ENCODE peak calls at places on chromosome 11, in five cellular contexts. One of them, this sample, is unnamed.

GRCh38 chr11:73387594-73388021 is 11.4 kb downstream of the RELT start:
- DNase-seq in adrenal gland: no peak
- DNase-seq in endothelial cell of umbilical vein: no peak
- DNase-seq in body of pancreas: no peak
- DNase-seq in ovary: no peak
- DNase-seq in this sample: no peak

GRCh38 chr11:3723014-3723708 is 52.0 kb upstream of the CHRNA10 start:
- DNase-seq in endothelial cell of umbilical vein: peak; percentile 21
- DNase-seq in body of pancreas: no peak
- DNase-seq in adrenal gland: no peak
- DNase-seq in ovary: no peak
- DNase-seq in this sample: peak; percentile 43

GRCh38 chr11:22044126-22044525 is 148.8 kb upstream of the ANO5 start:
- DNase-seq in ovary: no peak
- DNase-seq in endothelial cell of umbilical vein: no peak
- DNase-seq in body of pancreas: no peak
- DNase-seq in adrenal gland: no peak
- DNase-seq in this sample: no peak

GRCh38 chr11:124078591-124078990 is 36.7 kb upstream of the VWA5A start:
- DNase-seq in ovary: no peak
- DNase-seq in body of pancreas: no peak
- DNase-seq in adrenal gland: no peak
- DNase-seq in endothelial cell of umbilical vein: no peak
- DNase-seq in this sample: no peak

GRCh38 chr11:113372317-113372716 is 15.3 kb upstream of the ANKK1 start:
- DNase-seq in body of pancreas: no peak
- DNase-seq in ovary: no peak
- DNase-seq in endothelial cell of umbilical vein: peak; percentile 5
- DNase-seq in adrenal gland: no peak
- DNase-seq in this sample: no peak

GRCh38 chr11:68461284-68461861 is 821 bp downstream of the PPP6R3 start:
- DNase-seq in body of pancreas: no peak
- DNase-seq in ovary: no peak
- DNase-seq in endothelial cell of umbilical vein: peak; percentile 49
- DNase-seq in adrenal gland: no peak
- DNase-seq in this sample: no peak

GRCh38 chr11:73516080-73516479 is 81.8 kb downstream of the FAM168A start:
- DNase-seq in ovary: no peak
- DNase-seq in adrenal gland: no peak
- DNase-seq in body of pancreas: no peak
- DNase-seq in endothelial cell of umbilical vein: no peak
- DNase-seq in this sample: no peak

GRCh38 chr11:102414559-102414958 is 38.0 kb downstream of the TMEM123 start:
- DNase-seq in ovary: no peak
- DNase-seq in adrenal gland: no peak
- DNase-seq in body of pancreas: no peak
- DNase-seq in endothelial cell of umbilical vein: no peak
- DNase-seq in this sample: no peak

GRCh38 chr11:111387318-111387863 is 8.3 kb upstream of the POU2AF1 start:
- DNase-seq in body of pancreas: peak; percentile 98
- DNase-seq in endothelial cell of umbilical vein: no peak
- DNase-seq in adrenal gland: peak; percentile 84
- DNase-seq in ovary: no peak
- DNase-seq in this sample: no peak

GRCh38 chr11:12289667-12290476 is 87.5 kb upstream of the PARVA start:
- DNase-seq in adrenal gland: no peak
- DNase-seq in body of pancreas: no peak
- DNase-seq in ovary: no peak
- DNase-seq in endothelial cell of umbilical vein: no peak
- DNase-seq in this sample: peak; percentile 36

GRCh38 chr11:35978891-35979290 is 35.0 kb downstream of the LDLRAD3 start:
- DNase-seq in endothelial cell of umbilical vein: peak; percentile 76
- DNase-seq in ovary: no peak
- DNase-seq in adrenal gland: no peak
- DNase-seq in body of pancreas: no peak
- DNase-seq in this sample: no peak

GRCh38 chr11:117328414-117329010 is 858 bp downstream of the CEP164 start:
- DNase-seq in adrenal gland: peak; percentile 44
- DNase-seq in endothelial cell of umbilical vein: peak; percentile 67
- DNase-seq in ovary: no peak
- DNase-seq in body of pancreas: peak; percentile 30
- DNase-seq in this sample: no peak

GRCh38 chr11:46285594-46286033 is 8.2 kb downstream of the CREB3L1 start:
- DNase-seq in adrenal gland: peak; percentile 55
- DNase-seq in endothelial cell of umbilical vein: no peak
- DNase-seq in ovary: peak; percentile 59
- DNase-seq in body of pancreas: no peak
- DNase-seq in this sample: no peak

GRCh38 chr11:116994195-116994594 is 104.0 kb downstream of the SIK3 start:
- DNase-seq in ovary: no peak
- DNase-seq in body of pancreas: no peak
- DNase-seq in endothelial cell of umbilical vein: no peak
- DNase-seq in adrenal gland: no peak
- DNase-seq in this sample: no peak

GRCh38 chr11:69067200-69067599 is 18.5 kb downstream of the TPCN2 start:
- DNase-seq in body of pancreas: no peak
- DNase-seq in ovary: no peak
- DNase-seq in endothelial cell of umbilical vein: no peak
- DNase-seq in adrenal gland: no peak
- DNase-seq in this sample: no peak

GRCh38 chr11:76243648-76244285 is 37.5 kb upstream of the WNT11 start:
- DNase-seq in ovary: no peak
- DNase-seq in body of pancreas: no peak
- DNase-seq in adrenal gland: no peak
- DNase-seq in endothelial cell of umbilical vein: no peak
- DNase-seq in this sample: no peak

GRCh38 chr11:28470180-28470579 is 362.0 kb downstream of the METTL15 start:
- DNase-seq in endothelial cell of umbilical vein: no peak
- DNase-seq in adrenal gland: no peak
- DNase-seq in body of pancreas: no peak
- DNase-seq in ovary: no peak
- DNase-seq in this sample: no peak

GRCh38 chr11:83971063-83971462 is 684.9 kb upstream of the CCDC90B start:
- DNase-seq in body of pancreas: peak; percentile 12
- DNase-seq in endothelial cell of umbilical vein: no peak
- DNase-seq in adrenal gland: peak; percentile 18
- DNase-seq in ovary: no peak
- DNase-seq in this sample: no peak

GRCh38 chr11:134272381-134273316 is 3.5 kb upstream of the GLB1L3 start:
- DNase-seq in body of pancreas: no peak
- DNase-seq in ovary: no peak
- DNase-seq in adrenal gland: no peak
- DNase-seq in endothelial cell of umbilical vein: no peak
- DNase-seq in this sample: no peak

GRCh38 chr11:80383655-80384054 is 942.8 kb upstream of the TENM4 start:
- DNase-seq in ovary: no peak
- DNase-seq in body of pancreas: no peak
- DNase-seq in adrenal gland: no peak
- DNase-seq in endothelial cell of umbilical vein: no peak
- DNase-seq in this sample: no peak

GRCh38 chr11:126547161-126547560 is 191.7 kb downstream of the ST3GAL4 start:
- DNase-seq in adrenal gland: no peak
- DNase-seq in endothelial cell of umbilical vein: no peak
- DNase-seq in body of pancreas: no peak
- DNase-seq in ovary: no peak
- DNase-seq in this sample: no peak

GRCh38 chr11:72802822-72803221 is 9.0 kb upstream of the STARD10 start:
- DNase-seq in adrenal gland: no peak
- DNase-seq in ovary: no peak
- DNase-seq in body of pancreas: no peak
- DNase-seq in endothelial cell of umbilical vein: no peak
- DNase-seq in this sample: no peak

GRCh38 chr11:118587952-118588351 is 15.7 kb downstream of the ARCN1 start:
- DNase-seq in body of pancreas: no peak
- DNase-seq in ovary: no peak
- DNase-seq in endothelial cell of umbilical vein: no peak
- DNase-seq in adrenal gland: no peak
- DNase-seq in this sample: no peak

DNA sequence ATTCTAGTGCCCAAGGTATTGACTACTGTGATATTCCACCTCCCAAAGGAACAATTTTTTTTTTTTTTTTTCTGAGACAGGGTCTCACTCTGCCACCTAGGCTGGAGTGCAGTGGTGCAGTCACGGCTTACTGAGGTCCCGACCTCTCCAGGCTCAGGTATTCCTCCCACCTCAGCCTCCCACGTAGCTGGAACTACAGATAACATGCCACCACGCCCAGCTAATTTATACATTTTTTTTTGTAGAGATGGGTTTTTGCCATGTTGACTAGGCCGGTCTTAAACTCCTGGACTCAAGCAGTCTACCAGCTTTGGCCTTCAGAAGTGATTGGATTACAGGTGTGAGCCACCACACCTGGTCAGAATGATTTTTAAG is 33.4 kb downstream of the MAML2 start:
- DNase-seq in ovary: no peak
- DNase-seq in body of pancreas: no peak
- DNase-seq in endothelial cell of umbilical vein: no peak
- DNase-seq in adrenal gland: no peak
- DNase-seq in this sample: no peak
- H3K4me3 ChIP-seq in ovary: no peak overlapping the region
- H3K4me3 ChIP-seq in body of pancreas: no peak overlapping the region
- H3K4me3 ChIP-seq in endothelial cell of umbilical vein: no peak overlapping the region
- H3K4me3 ChIP-seq in adrenal gland: no peak overlapping the region
- H3K4me3 ChIP-seq in this sample: no peak overlapping the region

DNA sequence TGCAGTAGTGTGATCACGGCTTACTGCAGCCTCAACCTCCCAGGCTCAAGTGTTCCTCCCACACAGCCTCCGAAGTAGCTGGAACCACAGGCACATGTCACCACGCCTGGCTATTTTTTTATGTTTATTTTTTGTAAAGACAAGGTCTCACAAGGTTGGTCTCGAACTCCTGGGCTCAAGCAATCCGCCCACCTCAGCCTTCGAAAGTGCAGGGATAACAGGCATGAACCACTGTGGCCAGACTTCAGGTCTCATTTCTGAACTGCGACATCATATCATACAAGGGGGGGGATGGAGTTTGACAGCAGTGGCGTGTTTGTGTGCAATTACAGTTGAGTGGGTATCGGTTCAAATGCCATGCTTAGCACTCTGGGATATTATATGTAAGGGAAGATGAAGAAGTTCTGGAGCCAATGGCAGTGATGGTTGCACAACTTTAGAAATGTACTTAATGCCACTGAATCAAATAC is 6.9 kb downstream of the NAALADL1 start:
- DNase-seq in body of pancreas: no peak
- DNase-seq in endothelial cell of umbilical vein: no peak
- DNase-seq in ovary: no peak
- DNase-seq in adrenal gland: no peak
- DNase-seq in this sample: no peak
- TF ChIP-seq POLR2A in body of pancreas: no peak
- TF ChIP-seq POLR2A in endothelial cell of umbilical vein: no peak
- TF ChIP-seq POLR2A in ovary: no peak
- TF ChIP-seq POLR2A in adrenal gland: no peak
- TF ChIP-seq POLR2A in this sample: no peak

GRCh38 chr11:66264893-66265292 is 3.5 kb upstream of the RAB1B start:
- DNase-seq in body of pancreas: no peak
- DNase-seq in ovary: peak; percentile 54
- DNase-seq in adrenal gland: no peak
- DNase-seq in endothelial cell of umbilical vein: no peak
- DNase-seq in this sample: no peak
- TF ChIP-seq CTCF in body of pancreas: peak; percentile 7
- TF ChIP-seq CTCF in ovary: no peak
- TF ChIP-seq CTCF in adrenal gland: no peak
- TF ChIP-seq CTCF in endothelial cell of umbilical vein: peak; percentile 38
- TF ChIP-seq CTCF in this sample: no peak

GRCh38 chr11:59813364-59813763 is 2.8 kb upstream of the MRPL16 start:
- DNase-seq in ovary: no peak
- DNase-seq in adrenal gland: no peak
- DNase-seq in body of pancreas: no peak
- DNase-seq in endothelial cell of umbilical vein: no peak
- DNase-seq in this sample: no peak

GRCh38 chr11:59810189-59810910 is at the start of gene MRPL16:
- DNase-seq in ovary: peak; percentile 90
- DNase-seq in body of pancreas: peak; percentile 94
- DNase-seq in adrenal gland: peak; percentile 91
- DNase-seq in endothelial cell of umbilical vein: peak; percentile 76
- DNase-seq in this sample: peak; percentile 82

GRCh38 chr11:59807047-59807446 is 3.5 kb downstream of the MRPL16 start:
- DNase-seq in endothelial cell of umbilical vein: peak; percentile 64
- DNase-seq in ovary: no peak
- DNase-seq in body of pancreas: no peak
- DNase-seq in adrenal gland: no peak
- DNase-seq in this sample: no peak

GRCh38 chr11:59812220-59812619 is 1.6 kb upstream of the MRPL16 start:
- DNase-seq in body of pancreas: no peak
- DNase-seq in adrenal gland: no peak
- DNase-seq in ovary: no peak
- DNase-seq in endothelial cell of umbilical vein: no peak
- DNase-seq in this sample: no peak

GRCh38 chr11:59810911-59811259 is 307 bp upstream of the MRPL16 start:
- DNase-seq in ovary: no peak
- DNase-seq in endothelial cell of umbilical vein: no peak
- DNase-seq in adrenal gland: no peak
- DNase-seq in body of pancreas: no peak
- DNase-seq in this sample: no peak
- H3K4me3 ChIP-seq in ovary: peak overlapping the region; percentile 89
- H3K4me3 ChIP-seq in endothelial cell of umbilical vein: peak overlapping the region; percentile 69
- H3K4me3 ChIP-seq in adrenal gland: peak overlapping the region; percentile 82
- H3K4me3 ChIP-seq in body of pancreas: no peak overlapping the region
- H3K4me3 ChIP-seq in this sample: no peak overlapping the region

GRCh38 chr11:19794161-19794560 is 81.5 kb downstream of the NAV2 start:
- DNase-seq in ovary: no peak
- DNase-seq in endothelial cell of umbilical vein: no peak
- DNase-seq in adrenal gland: no peak
- DNase-seq in body of pancreas: no peak
- DNase-seq in this sample: no peak

GRCh38 chr11:19792510-19792909 is 79.9 kb downstream of the NAV2 start:
- DNase-seq in ovary: no peak
- DNase-seq in adrenal gland: no peak
- DNase-seq in body of pancreas: no peak
- DNase-seq in endothelial cell of umbilical vein: no peak
- DNase-seq in this sample: no peak

GRCh38 chr11:19795082-19795481 is 82.4 kb downstream of the NAV2 start:
- DNase-seq in adrenal gland: no peak
- DNase-seq in endothelial cell of umbilical vein: no peak
- DNase-seq in ovary: no peak
- DNase-seq in body of pancreas: no peak
- DNase-seq in this sample: no peak

GRCh38 chr11:19790831-19791552 is 78.4 kb downstream of the NAV2 start:
- DNase-seq in endothelial cell of umbilical vein: no peak
- DNase-seq in body of pancreas: peak; percentile 75
- DNase-seq in adrenal gland: no peak
- DNase-seq in ovary: no peak
- DNase-seq in this sample: no peak

GRCh38 chr11:19793356-19793755 is 80.7 kb downstream of the NAV2 start:
- DNase-seq in endothelial cell of umbilical vein: no peak
- DNase-seq in adrenal gland: no peak
- DNase-seq in ovary: no peak
- DNase-seq in body of pancreas: peak; percentile 66
- DNase-seq in this sample: no peak
- TF ChIP-seq POLR2A in endothelial cell of umbilical vein: no peak
- TF ChIP-seq POLR2A in adrenal gland: no peak
- TF ChIP-seq POLR2A in ovary: no peak
- TF ChIP-seq POLR2A in body of pancreas: no peak
- TF ChIP-seq POLR2A in this sample: no peak